ENCODE peak calls at places on chromosomes 16 and 17, in four cellular contexts. Y is K562, K is HepG2, J is GM12878. N is an unnamed sample.

GRCh38 chr17:73192219-73192893 is 499 bp upstream of the COG1 start:
- DNase-seq in Y (peak; percentile 82), K (peak; percentile 71), J (no peak), N (peak; percentile 67)

GRCh38 chr16:55277536-55277935 is 46.5 kb upstream of the IRX6 start:
- DNase-seq in Y (no peak), K (no peak), J (no peak), N (no peak)

GRCh38 chr17:49738456-49739163 is 25.3 kb downstream of the FAM117A start:
- DNase-seq in Y (no peak), K (no peak), J (no peak), N (no peak)

GRCh38 chr17:17398188-17398927 is 78.4 kb upstream of the MED9 start:
- DNase-seq in Y (no peak), K (no peak), J (no peak), N (no peak)

GRCh38 chr17:3008336-3009279 is 54.8 kb downstream of the OR1D5 start:
- DNase-seq in Y (no peak), K (no peak), J (no peak), N (no peak)

GRCh38 chr16:24203675-24204074 is 52.5 kb upstream of the CACNG3 start:
- DNase-seq in Y (no peak), K (no peak), J (peak; percentile 19), N (no peak)

GRCh38 chr16:13858873-13859580 is 60.9 kb upstream of the ERCC4 start:
- DNase-seq in Y (no peak), K (peak; percentile 30), J (no peak), N (no peak)

GRCh38 chr16:88326611-88327485 is 55.9 kb upstream of the ZNF469 start:
- DNase-seq in Y (no peak), K (no peak), J (no peak), N (no peak)

GRCh38 chr16:50427107-50427506 is 58.3 kb upstream of the BRD7 start:
- DNase-seq in Y (no peak), K (no peak), J (no peak), N (no peak)

GRCh38 chr16:50972899-50973298 is 178.2 kb downstream of the SALL1 start:
- DNase-seq in Y (no peak), K (no peak), J (no peak), N (no peak)

GRCh38 chr16:85333744-85334640 is 221.7 kb upstream of the CIBAR2 start:
- DNase-seq in Y (no peak), K (no peak), J (no peak), N (no peak)

GRCh38 chr16:68022278-68022727 is 729 bp downstream of the DDX28 start:
- DNase-seq in Y (no peak), K (no peak), J (no peak), N (peak; percentile 20)
- TF ChIP-seq ETV6 in Y (no peak), K (no peak), J (no peak), N (no peak)

GRCh38 chr17:64784353-64784798 is 122.3 kb upstream of the SMURF2 start:
- DNase-seq in Y (no peak), K (no peak), J (no peak), N (no peak)
- TF ChIP-seq ETV6 in Y (no peak), K (no peak), J (no peak), N (no peak)

GRCh38 chr17:79836952-79837887 is 2.0 kb downstream of the CBX4 start:
- DNase-seq in Y (no peak), K (peak; percentile 88), J (no peak), N (peak; percentile 54)
- TF ChIP-seq ETV6 in Y (no peak), K (no peak), J (no peak), N (no peak)

GRCh38 chr17:64203630-64204029 is 59.4 kb downstream of the TEX2 start:
- DNase-seq in Y (no peak), K (no peak), J (no peak), N (no peak)

GRCh38 chr17:64202683-64203430 is 60.2 kb downstream of the TEX2 start:
- DNase-seq in Y (no peak), K (peak; percentile 55), J (no peak), N (no peak)

GRCh38 chr17:64196626-64197025 is 66.4 kb downstream of the TEX2 start:
- DNase-seq in Y (no peak), K (no peak), J (no peak), N (no peak)

GRCh38 chr17:64198711-64199110 is 64.3 kb downstream of the TEX2 start:
- DNase-seq in Y (no peak), K (no peak), J (no peak), N (no peak)

DNA sequence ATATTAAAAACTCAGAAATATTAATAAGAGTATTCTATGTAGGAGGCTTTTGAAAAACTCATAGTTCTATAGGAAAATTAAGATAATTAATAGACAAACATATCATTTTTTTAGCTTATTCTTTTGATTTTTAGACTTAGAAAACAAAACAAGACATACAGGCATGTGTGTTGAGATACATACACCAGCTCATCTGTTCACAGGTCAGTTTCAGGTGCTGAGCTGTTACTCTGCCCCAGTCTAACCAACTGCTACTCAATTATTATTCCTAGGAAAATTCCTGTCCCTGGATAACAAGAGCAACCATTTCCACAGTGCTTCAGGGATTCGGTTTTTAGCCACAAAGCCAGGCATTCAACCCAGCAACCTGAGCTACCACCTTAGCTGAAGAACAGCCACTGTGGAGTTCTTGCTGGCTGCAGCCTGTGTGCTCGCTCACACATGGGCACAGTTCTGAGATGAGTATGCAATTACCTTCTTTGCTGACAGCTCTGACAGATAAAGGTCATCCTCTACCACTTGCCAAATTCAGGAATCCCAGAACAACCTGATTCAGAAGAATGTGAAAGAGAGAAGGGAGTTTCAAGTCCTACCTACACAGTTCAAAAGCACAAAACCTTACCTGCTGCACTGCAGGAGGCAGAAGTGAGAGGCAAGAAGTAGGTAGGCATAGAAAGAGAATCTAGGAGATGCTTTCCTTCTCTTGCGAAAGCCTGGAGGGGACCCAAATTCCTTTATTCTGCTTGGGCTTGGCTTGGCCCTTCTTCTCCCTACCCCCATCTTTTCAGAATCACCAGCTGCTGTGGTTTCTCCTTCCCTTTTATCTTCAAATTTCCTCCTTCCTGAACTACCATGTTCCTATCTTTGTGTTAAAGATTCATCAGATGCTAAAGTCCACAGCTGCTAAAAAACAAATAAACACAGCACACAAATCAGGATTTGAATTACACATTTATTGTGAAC is 62.7 kb downstream of the TEX2 start:
- DNase-seq in Y (no peak), K (no peak), J (peak; percentile 19), N (no peak)
- TF ChIP-seq ETV6 in Y (no peak), K (no peak), J (no peak), N (no peak)

GRCh38 chr17:35877345-35878029 is 2.7 kb downstream of the CCL5 start:
- DNase-seq in Y (no peak), K (no peak), J (no peak), N (no peak)

GRCh38 chr17:35878361-35878760 is 1.8 kb downstream of the CCL5 start:
- DNase-seq in Y (no peak), K (no peak), J (no peak), N (no peak)

GRCh38 chr17:35875439-35876139 is 4.6 kb downstream of the CCL5 start:
- DNase-seq in Y (no peak), K (peak; percentile 46), J (peak; percentile 62), N (no peak)

GRCh38 chr17:35879748-35880654 is at the start of gene CCL5:
- DNase-seq in Y (no peak), K (no peak), J (peak; percentile 84), N (no peak)
- TF ChIP-seq ETV6 in Y (no peak), K (no peak), J (no peak), N (no peak)

GRCh38 chr16:54055864-54056263 is 230.7 kb downstream of the IRX3 start:
- DNase-seq in Y (no peak), K (peak; percentile 70), J (no peak), N (no peak)
- TF ChIP-seq ETV6 in Y (no peak), K (no peak), J (no peak), N (no peak)

DNA sequence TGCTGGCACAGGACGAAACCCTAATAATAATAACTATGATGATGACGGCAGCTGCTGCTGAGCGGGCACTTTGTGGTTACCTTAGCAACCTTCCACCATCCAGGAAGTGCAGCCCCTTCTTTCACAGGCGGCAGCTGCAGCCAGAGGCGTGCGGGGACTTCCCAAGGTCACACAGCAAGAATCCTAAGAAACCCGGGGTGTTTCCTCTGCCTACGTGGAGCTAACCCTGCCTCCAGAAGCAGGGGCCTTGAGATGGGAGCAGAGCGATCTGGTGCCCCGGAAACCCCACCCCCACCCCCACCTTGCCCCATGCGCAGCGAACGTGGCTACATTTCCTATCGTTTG is 22.4 kb upstream of the EIF1 start:
- DNase-seq in Y (no peak), K (no peak), J (peak; percentile 75), N (no peak)
- TF ChIP-seq ETV6 in Y (no peak), K (no peak), J (no peak), N (no peak)

GRCh38 chr17:13346592-13346991 is 255.1 kb downstream of the HS3ST3A1 start:
- DNase-seq in Y (no peak), K (no peak), J (no peak), N (no peak)

GRCh38 chr17:13351046-13351445 is 250.7 kb downstream of the HS3ST3A1 start:
- DNase-seq in Y (no peak), K (no peak), J (no peak), N (no peak)

GRCh38 chr17:13350466-13350865 is 251.3 kb downstream of the HS3ST3A1 start:
- DNase-seq in Y (no peak), K (no peak), J (no peak), N (no peak)

GRCh38 chr17:13346081-13346533 is 255.6 kb downstream of the HS3ST3A1 start:
- DNase-seq in Y (no peak), K (no peak), J (no peak), N (peak; percentile 15)

GRCh38 chr17:13346996-13347762 is 254.6 kb downstream of the HS3ST3A1 start:
- DNase-seq in Y (no peak), K (peak; percentile 31), J (no peak), N (no peak)
- TF ChIP-seq ETV6 in Y (no peak), K (no peak), J (no peak), N (no peak)

DNA sequence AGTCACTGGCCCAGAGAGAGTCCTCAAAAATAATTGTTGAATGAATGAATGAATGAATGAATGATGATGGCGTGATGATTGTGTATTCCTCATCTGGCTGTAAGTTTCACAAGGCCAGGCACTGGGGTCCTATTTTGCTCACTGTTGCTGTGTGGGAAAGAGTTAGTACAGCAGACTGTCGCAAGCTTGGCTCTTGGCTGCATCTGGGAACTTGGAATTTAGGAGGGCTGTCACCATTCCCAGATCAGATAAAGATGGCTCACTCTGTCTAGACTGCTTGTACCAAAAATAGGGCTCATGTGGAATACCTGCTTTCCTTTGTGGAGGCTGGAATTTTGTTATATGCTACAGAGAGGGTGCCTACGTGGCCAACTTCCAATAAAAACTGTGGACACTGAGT is 530.6 kb downstream of the WWOX start:
- DNase-seq in Y (no peak), K (no peak), J (no peak), N (no peak)
- TF ChIP-seq ETV6 in Y (no peak), K (no peak), J (no peak), N (no peak)

N was measured in WTC11.